ENCODE peak calls at places on chromosome X, in six cellular contexts. One of them, this sample, is unnamed.

GRCh38 chrX:22634081-22634480 is 361.4 kb downstream of the CBLL2 start:
- DNase-seq in K562: no peak
- DNase-seq in H1: no peak
- DNase-seq in HepG2: no peak
- DNase-seq in HCT116: no peak
- DNase-seq in GM12878: no peak
- DNase-seq in this sample: no peak

GRCh38 chrX:107935200-107935599 is 47.0 kb downstream of the TEX13B start:
- DNase-seq in K562: no peak
- DNase-seq in H1: no peak
- DNase-seq in HepG2: no peak
- DNase-seq in HCT116: no peak
- DNase-seq in GM12878: no peak
- DNase-seq in this sample: no peak

GRCh38 chrX:750812-751211 is 120.2 kb downstream of the SHOX start:
- DNase-seq in K562: no peak
- DNase-seq in H1: no peak
- DNase-seq in HepG2: no peak
- DNase-seq in HCT116: no peak
- DNase-seq in GM12878: no peak
- DNase-seq in this sample: no peak

GRCh38 chrX:124467202-124467601 is 120.8 kb downstream of the SH2D1A start:
- DNase-seq in K562: no peak
- DNase-seq in H1: no peak
- DNase-seq in HepG2: no peak
- DNase-seq in HCT116: no peak
- DNase-seq in GM12878: no peak
- DNase-seq in this sample: no peak

GRCh38 chrX:65451663-65452062 is 82.9 kb downstream of the LAS1L start:
- DNase-seq in K562: peak
- DNase-seq in H1: no peak
- DNase-seq in HepG2: peak
- DNase-seq in HCT116: peak
- DNase-seq in GM12878: no peak
- DNase-seq in this sample: peak

GRCh38 chrX:12446342-12447075 is 308.2 kb downstream of the FRMPD4 start:
- DNase-seq in K562: no peak
- DNase-seq in H1: no peak
- DNase-seq in HepG2: no peak
- DNase-seq in HCT116: no peak
- DNase-seq in GM12878: no peak
- DNase-seq in this sample: no peak

GRCh38 chrX:50704360-50704759 is 109.6 kb downstream of the SHROOM4 start:
- DNase-seq in K562: no peak
- DNase-seq in H1: no peak
- DNase-seq in HepG2: no peak
- DNase-seq in HCT116: no peak
- DNase-seq in GM12878: no peak
- DNase-seq in this sample: no peak

GRCh38 chrX:21691512-21692018 is 33.4 kb upstream of the KLHL34 start:
- DNase-seq in K562: no peak
- DNase-seq in H1: no peak
- DNase-seq in HepG2: no peak
- DNase-seq in HCT116: no peak
- DNase-seq in GM12878: no peak
- DNase-seq in this sample: no peak

GRCh38 chrX:68584221-68584620 is 63.2 kb upstream of the STARD8 start:
- DNase-seq in K562: peak
- DNase-seq in H1: no peak
- DNase-seq in HepG2: no peak
- DNase-seq in HCT116: no peak
- DNase-seq in GM12878: no peak
- DNase-seq in this sample: no peak

GRCh38 chrX:53071604-53072417 is 10.4 kb upstream of the TSPYL2 start:
- DNase-seq in K562: peak
- DNase-seq in H1: no peak
- DNase-seq in HepG2: peak
- DNase-seq in HCT116: peak
- DNase-seq in GM12878: peak
- DNase-seq in this sample: peak

GRCh38 chrX:21839334-21840198 is at the start of gene MBTPS2:
- DNase-seq in K562: peak
- DNase-seq in H1: peak
- DNase-seq in HepG2: peak
- DNase-seq in HCT116: peak
- DNase-seq in GM12878: peak
- DNase-seq in this sample: peak

GRCh38 chrX:10972731-10973130 is 138.4 kb upstream of the HCCS start:
- DNase-seq in K562: no peak
- DNase-seq in H1: no peak
- DNase-seq in HepG2: no peak
- DNase-seq in HCT116: no peak
- DNase-seq in GM12878: no peak
- DNase-seq in this sample: no peak

GRCh38 chrX:30637874-30638793 is 15.1 kb upstream of the GK start:
- DNase-seq in K562: no peak
- DNase-seq in H1: no peak
- DNase-seq in HepG2: no peak
- DNase-seq in HCT116: no peak
- DNase-seq in GM12878: no peak
- DNase-seq in this sample: no peak

GRCh38 chrX:134457708-134458107 is 2.3 kb upstream of the HPRT1 start:
- DNase-seq in K562: no peak
- DNase-seq in H1: no peak
- DNase-seq in HepG2: no peak
- DNase-seq in HCT116: no peak
- DNase-seq in GM12878: no peak
- DNase-seq in this sample: no peak

GRCh38 chrX:23435575-23435974 is 100.9 kb downstream of the PTCHD1 start:
- DNase-seq in K562: no peak
- DNase-seq in H1: no peak
- DNase-seq in HepG2: no peak
- DNase-seq in HCT116: no peak
- DNase-seq in GM12878: no peak
- DNase-seq in this sample: no peak

GRCh38 chrX:54842638-54843037 is 35.1 kb downstream of the MAGED2 start:
- DNase-seq in K562: no peak
- DNase-seq in H1: no peak
- DNase-seq in HepG2: no peak
- DNase-seq in HCT116: no peak
- DNase-seq in GM12878: no peak
- DNase-seq in this sample: no peak

GRCh38 chrX:95628796-95629195 is 1055.8 kb upstream of the DIAPH2 start:
- DNase-seq in K562: no peak
- DNase-seq in H1: no peak
- DNase-seq in HepG2: no peak
- DNase-seq in HCT116: no peak
- DNase-seq in GM12878: no peak
- DNase-seq in this sample: no peak

GRCh38 chrX:140697618-140698017 is 11.9 kb upstream of the LINC00632 start:
- DNase-seq in K562: no peak
- DNase-seq in H1: no peak
- DNase-seq in HepG2: no peak
- DNase-seq in HCT116: no peak
- DNase-seq in GM12878: no peak
- DNase-seq in this sample: no peak

GRCh38 chrX:54494970-54495813 is 842 bp downstream of the FGD1 start:
- DNase-seq in K562: no peak
- DNase-seq in H1: peak
- DNase-seq in HepG2: no peak
- DNase-seq in HCT116: no peak
- DNase-seq in GM12878: no peak
- DNase-seq in this sample: peak

GRCh38 chrX:27132851-27133250 is 330.3 kb downstream of the PPP4R3C start:
- DNase-seq in K562: no peak
- DNase-seq in H1: no peak
- DNase-seq in HepG2: no peak
- DNase-seq in HCT116: no peak
- DNase-seq in GM12878: no peak
- DNase-seq in this sample: no peak

DNA sequence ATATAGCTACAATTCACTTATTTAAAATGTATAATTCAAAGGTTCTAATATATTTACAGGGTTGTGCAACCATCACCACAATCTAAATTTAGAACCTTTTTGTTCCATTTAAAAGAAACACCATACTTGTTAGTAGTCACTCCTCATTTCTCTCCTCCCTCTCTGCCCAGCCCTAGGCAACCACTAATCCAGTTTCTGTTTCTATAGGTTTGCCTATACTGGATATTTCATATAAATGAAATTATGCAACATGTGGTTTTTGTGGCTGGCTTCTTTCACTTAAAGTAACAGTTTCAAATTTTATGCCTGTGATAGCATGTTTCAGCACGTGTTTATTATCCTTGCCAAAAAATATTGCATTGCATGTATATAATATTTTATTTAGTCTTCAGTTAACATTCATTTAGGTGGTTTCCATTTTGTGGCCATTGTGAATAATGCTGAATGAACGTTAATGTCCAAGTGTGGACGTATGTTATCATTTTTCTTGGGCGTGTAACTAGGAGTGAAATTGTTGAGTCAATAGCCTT is 437.6 kb downstream of the IL1RAPL1 start:
- DNase-seq in K562: no peak
- DNase-seq in H1: no peak
- DNase-seq in HepG2: no peak
- DNase-seq in HCT116: no peak
- DNase-seq in GM12878: no peak
- DNase-seq in this sample: no peak
- TF ChIP-seq JUND in K562: no peak
- TF ChIP-seq JUND in H1: no peak
- TF ChIP-seq JUND in HepG2: no peak
- TF ChIP-seq JUND in HCT116: no peak
- TF ChIP-seq JUND in GM12878: no peak
- TF ChIP-seq JUND in this sample: no peak

GRCh38 chrX:41541381-41541780 is 94.2 kb downstream of the NYX start:
- DNase-seq in K562: no peak
- DNase-seq in H1: no peak
- DNase-seq in HepG2: no peak
- DNase-seq in HCT116: no peak
- DNase-seq in GM12878: no peak
- DNase-seq in this sample: no peak
- TF ChIP-seq JUND in K562: no peak
- TF ChIP-seq JUND in H1: no peak
- TF ChIP-seq JUND in HepG2: no peak
- TF ChIP-seq JUND in HCT116: no peak
- TF ChIP-seq JUND in GM12878: no peak
- TF ChIP-seq JUND in this sample: no peak

GRCh38 chrX:128884430-128884829 is 638.9 kb downstream of the SMARCA1 start:
- DNase-seq in K562: no peak
- DNase-seq in H1: no peak
- DNase-seq in HepG2: no peak
- DNase-seq in HCT116: no peak
- DNase-seq in GM12878: no peak
- DNase-seq in this sample: no peak
- TF ChIP-seq JUND in K562: no peak
- TF ChIP-seq JUND in H1: no peak
- TF ChIP-seq JUND in HepG2: no peak
- TF ChIP-seq JUND in HCT116: no peak
- TF ChIP-seq JUND in GM12878: no peak
- TF ChIP-seq JUND in this sample: no peak

DNA sequence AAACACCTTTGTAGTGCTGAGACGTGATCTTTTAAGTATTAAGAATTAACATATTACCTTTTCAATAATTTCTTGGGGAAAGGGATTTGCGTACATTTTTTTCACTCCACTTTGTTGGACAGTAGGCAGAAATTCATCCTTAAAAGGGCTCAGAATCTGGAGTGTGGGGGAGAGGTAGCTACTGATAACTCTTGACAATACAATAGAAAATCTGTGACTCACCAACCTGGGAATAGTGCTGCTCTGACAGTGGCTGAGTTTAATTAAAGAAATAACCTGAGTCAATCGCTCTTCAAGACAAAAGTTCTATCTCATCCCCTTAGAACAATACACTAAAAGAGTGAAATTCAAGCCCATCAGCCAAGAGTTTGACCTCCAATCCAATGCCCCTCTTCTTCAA is 60.2 kb downstream of the SLC9A7 start:
- DNase-seq in K562: no peak
- DNase-seq in H1: no peak
- DNase-seq in HepG2: no peak
- DNase-seq in HCT116: no peak
- DNase-seq in GM12878: no peak
- DNase-seq in this sample: no peak
- TF ChIP-seq JUND in K562: no peak
- TF ChIP-seq JUND in H1: no peak
- TF ChIP-seq JUND in HepG2: no peak
- TF ChIP-seq JUND in HCT116: no peak
- TF ChIP-seq JUND in GM12878: no peak
- TF ChIP-seq JUND in this sample: no peak

GRCh38 chrX:153457827-153458466 is 12.1 kb upstream of the TREX2 start:
- DNase-seq in K562: no peak
- DNase-seq in H1: no peak
- DNase-seq in HepG2: no peak
- DNase-seq in HCT116: no peak
- DNase-seq in GM12878: no peak
- DNase-seq in this sample: no peak

GRCh38 chrX:153456161-153456560 is 10.3 kb upstream of the TREX2 start:
- DNase-seq in K562: no peak
- DNase-seq in H1: no peak
- DNase-seq in HepG2: no peak
- DNase-seq in HCT116: no peak
- DNase-seq in GM12878: no peak
- DNase-seq in this sample: peak

GRCh38 chrX:153457136-153457825 is 11.4 kb upstream of the TREX2 start:
- DNase-seq in K562: no peak
- DNase-seq in H1: no peak
- DNase-seq in HepG2: no peak
- DNase-seq in HCT116: no peak
- DNase-seq in GM12878: no peak
- DNase-seq in this sample: no peak

GRCh38 chrX:153455571-153455970 is 9.7 kb upstream of the TREX2 start:
- DNase-seq in K562: no peak
- DNase-seq in H1: no peak
- DNase-seq in HepG2: no peak
- DNase-seq in HCT116: no peak
- DNase-seq in GM12878: no peak
- DNase-seq in this sample: no peak

DNA sequence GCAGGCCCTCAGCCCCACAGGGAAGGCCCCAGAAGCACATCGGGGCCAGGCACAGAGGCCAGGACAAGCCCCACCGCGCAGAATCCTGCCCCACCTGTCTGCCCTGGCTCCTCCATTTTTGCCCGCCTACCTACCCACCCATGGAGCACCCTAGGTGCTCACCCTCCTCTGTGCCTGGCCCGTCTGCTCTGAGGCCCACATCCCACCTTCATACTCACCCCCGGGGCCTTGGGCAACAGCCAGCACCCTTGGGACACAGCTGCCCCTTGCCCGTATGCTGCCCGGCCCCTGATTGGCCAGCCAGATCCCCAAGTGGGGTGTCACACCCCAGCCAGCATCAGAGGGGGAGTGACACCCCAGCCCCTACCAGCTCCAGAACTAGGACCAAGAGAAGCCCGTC is 10.8 kb upstream of the TREX2 start:
- DNase-seq in K562: no peak
- DNase-seq in H1: no peak
- DNase-seq in HepG2: no peak
- DNase-seq in HCT116: no peak
- DNase-seq in GM12878: no peak
- DNase-seq in this sample: no peak
- TF ChIP-seq JUND in K562: no peak
- TF ChIP-seq JUND in H1: no peak
- TF ChIP-seq JUND in HepG2: no peak
- TF ChIP-seq JUND in HCT116: no peak
- TF ChIP-seq JUND in GM12878: no peak
- TF ChIP-seq JUND in this sample: no peak

GRCh38 chrX:42289492-42290385 is 366.4 kb upstream of the CASK start:
- DNase-seq in K562: no peak
- DNase-seq in H1: no peak
- DNase-seq in HepG2: no peak
- DNase-seq in HCT116: no peak
- DNase-seq in GM12878: no peak
- DNase-seq in this sample: no peak
- TF ChIP-seq JUND in K562: no peak
- TF ChIP-seq JUND in H1: no peak
- TF ChIP-seq JUND in HepG2: no peak
- TF ChIP-seq JUND in HCT116: no peak
- TF ChIP-seq JUND in GM12878: no peak
- TF ChIP-seq JUND in this sample: no peak

This sample was measured in T47D.